ENCODE peak calls at places on chromosomes 13 and 19, in eight cellular contexts. R is activated naive CD8-positive, alpha-beta T cell treated with anti-CD3 and anti-CD28 coated beads, Interleukin-2, amount 10 ng/mL, durations not matched to agents 7 days and 5 days; U is natural killer cell; W is T-helper 17 cell; D is DND-41; O is activated naive CD4-positive, alpha-beta T cell treated with anti-CD3 and anti-CD28 coated beads, Interleukin-2, amount 50 U/mL, for 72 hours; H is heart left ventricle; Q is stimulated activated naive CD8-positive, alpha-beta T cell treated with anti-CD3 and anti-CD28 coated beads, Interleukin-15, amount 100 ng/mL, for 72 hours. X is an unnamed sample.
A peak's percentile ranks its signal among the peaks of the same experiment; 100 is the strongest.

GRCh38 chr13:106533940-106534843 is 1.3 kb downstream of the EFNB2 start:
- ATAC-seq in D (no peak), O (no peak), H (no peak), W (no peak), R (no peak), U (no peak), Q (no peak), X (no peak)

GRCh38 chr19:8004723-8005513 is 523 bp downstream of the ELAVL1 start:
- ATAC-seq in W (peak; percentile 33), Q (peak; percentile 47), H (no peak), U (peak; percentile 20), D (peak; percentile 18), R (peak; percentile 24), O (peak; percentile 30), X (peak; percentile 69)

GRCh38 chr13:90867336-90867683 is 480.2 kb upstream of the MIR17HG start:
- ATAC-seq in Q (peak; percentile 80), O (peak; percentile 60), U (no peak), D (peak; percentile 79), H (peak; percentile 84), R (peak; percentile 70), W (no peak), X (no peak)

GRCh38 chr19:42178791-42179500 is 38.5 kb downstream of the DEDD2 start:
- ATAC-seq in Q (peak; percentile 32), U (no peak), D (no peak), R (peak; percentile 25), O (peak; percentile 39), H (no peak), W (no peak), X (no peak)

GRCh38 chr19:2051771-2052704 is 994 bp upstream of the MKNK2 start:
- ATAC-seq in D (no peak), R (peak; percentile 16), H (no peak), O (no peak), Q (peak; percentile 21), U (peak; percentile 19), W (peak; percentile 44), X (peak; percentile 46)

GRCh38 chr13:46043647-46044046 is 8.9 kb downstream of the ZC3H13 start:
- ATAC-seq in W (no peak), H (no peak), O (no peak), R (no peak), U (no peak), Q (no peak), D (no peak), X (no peak)

GRCh38 chr13:49569993-49570689 is 15.2 kb downstream of the RCBTB1 start:
- ATAC-seq in Q (peak; percentile 92), D (peak; percentile 17), R (peak; percentile 39), W (peak; percentile 82), U (no peak), O (peak; percentile 96), H (no peak), X (peak; percentile 69)

GRCh38 chr19:17209126-17210036 is 5.8 kb upstream of the USE1 start:
- ATAC-seq in R (peak; percentile 38), W (peak; percentile 54), U (no peak), O (peak; percentile 59), D (peak; percentile 64), H (no peak), Q (peak; percentile 41), X (peak; percentile 42)

GRCh38 chr19:18951721-18952281 is 10.8 kb upstream of the HOMER3 start:
- ATAC-seq in R (no peak), Q (no peak), W (no peak), U (no peak), D (no peak), O (no peak), H (no peak), X (no peak)

GRCh38 chr13:88565566-88565965 is 894.4 kb downstream of the SLITRK5 start:
- ATAC-seq in W (no peak), Q (no peak), R (no peak), H (no peak), U (no peak), D (no peak), O (no peak), X (no peak)

GRCh38 chr13:102286326-102286725 is 115.5 kb downstream of the FGF14 start:
- ATAC-seq in Q (no peak), W (no peak), U (no peak), D (no peak), R (no peak), O (no peak), H (no peak), X (no peak)

GRCh38 chr13:76969488-76970365 is 21.4 kb downstream of the ACOD1 start:
- ATAC-seq in R (no peak), D (no peak), H (no peak), O (no peak), W (no peak), Q (no peak), U (no peak), X (no peak)

GRCh38 chr13:32783067-32783466 is 196.8 kb downstream of the PDS5B start:
- ATAC-seq in Q (peak; percentile 99), O (peak; percentile 91), D (peak; percentile 100), W (peak; percentile 64), R (peak; percentile 97), H (no peak), U (peak; percentile 40), X (no peak)

GRCh38 chr13:42412812-42413795 is 141.2 kb downstream of the AKAP11 start:
- ATAC-seq in D (no peak), H (no peak), R (no peak), Q (peak; percentile 56), O (no peak), W (no peak), U (no peak), X (peak; percentile 48)

GRCh38 chr13:30105381-30105780 is 202.0 kb downstream of the KATNAL1 start:
- ATAC-seq in H (peak; percentile 75), R (no peak), W (no peak), D (no peak), O (no peak), U (no peak), Q (no peak), X (no peak)

GRCh38 chr13:63024458-63024857 is 1608.8 kb upstream of the PCDH20 start:
- ATAC-seq in Q (no peak), H (no peak), R (no peak), D (no peak), O (no peak), W (no peak), U (no peak), X (no peak)

GRCh38 chr19:11324748-11325389 is 14.6 kb downstream of the RAB3D start:
- ATAC-seq in D (peak; percentile 8), W (no peak), U (no peak), R (peak; percentile 7), O (no peak), H (no peak), Q (no peak), X (no peak)

GRCh38 chr13:40185393-40185792 is 481.0 kb downstream of the FOXO1 start:
- ATAC-seq in O (no peak), U (no peak), Q (no peak), D (no peak), H (no peak), R (no peak), W (no peak), X (peak; percentile 34)

GRCh38 chr13:111602874-111603273 is 282.4 kb downstream of the TEX29 start:
- ATAC-seq in Q (no peak), H (no peak), D (no peak), R (no peak), O (no peak), U (no peak), W (no peak), X (no peak)

GRCh38 chr13:28530729-28531194 is 35.8 kb upstream of the FLT1 start:
- ATAC-seq in W (no peak), H (no peak), D (no peak), R (no peak), U (no peak), O (no peak), Q (no peak), X (no peak)

GRCh38 chr13:90201198-90201597 is 1146.3 kb upstream of the MIR17HG start:
- ATAC-seq in O (no peak), U (no peak), W (no peak), Q (no peak), H (peak; percentile 84), R (no peak), D (no peak), X (no peak)

GRCh38 chr19:6233051-6233826 is 46.5 kb downstream of the MLLT1 start:
- ATAC-seq in H (peak; percentile 67), O (no peak), U (no peak), W (no peak), R (no peak), Q (no peak), D (no peak), X (no peak)

GRCh38 chr13:41049480-41049879 is 11.8 kb upstream of the WBP4 start:
- ATAC-seq in R (no peak), O (no peak), W (no peak), Q (no peak), D (no peak), H (peak; percentile 56), U (no peak), X (no peak)

GRCh38 chr19:40224342-40225148 is 1.9 kb downstream of the CCNP start:
- ATAC-seq in D (no peak), Q (no peak), H (no peak), W (no peak), R (no peak), U (no peak), O (no peak), X (no peak)

GRCh38 chr19:49807888-49808675 is 5.0 kb downstream of the FUZ start:
- ATAC-seq in U (no peak), R (no peak), Q (no peak), W (no peak), O (no peak), D (no peak), H (peak; percentile 1), X (no peak)

GRCh38 chr13:36211567-36211966 is 2.8 kb downstream of the SOHLH2 start:
- ATAC-seq in H (no peak), D (no peak), O (no peak), W (no peak), Q (no peak), R (no peak), U (no peak), X (no peak)

GRCh38 chr13:98468352-98468751 is 108.6 kb downstream of the STK24 start:
- ATAC-seq in O (no peak), U (no peak), W (no peak), H (no peak), D (peak; percentile 31), R (no peak), Q (no peak), X (no peak)

GRCh38 chr19:55227241-55228014 is 1.1 kb downstream of the TMEM86B start:
- ATAC-seq in Q (peak; percentile 22), U (peak; percentile 14), H (peak; percentile 48), W (no peak), R (no peak), O (peak; percentile 12), D (peak; percentile 5), X (no peak)